ENCODE peak calls at places on chromosomes 6 and 20, in four cellular contexts. One of them, this sample, is unnamed.

GRCh38 chr6:42352856-42353564 is 98.7 kb downstream of the TRERF1 start:
- DNase-seq in T-helper 2 cell: no peak
- DNase-seq in mammary epithelial cell: peak; percentile 52
- DNase-seq in small intestine: no peak
- DNase-seq in this sample: no peak

GRCh38 chr6:48775157-48775556 is 664.2 kb upstream of the PTCHD4 start:
- DNase-seq in T-helper 2 cell: no peak
- DNase-seq in mammary epithelial cell: no peak
- DNase-seq in small intestine: no peak
- DNase-seq in this sample: no peak

GRCh38 chr6:93407186-93407585 is 12.2 kb downstream of the EPHA7 start:
- DNase-seq in T-helper 2 cell: no peak
- DNase-seq in mammary epithelial cell: no peak
- DNase-seq in small intestine: peak; percentile 6
- DNase-seq in this sample: no peak

GRCh38 chr6:2950713-2951112 is 20.7 kb downstream of the SERPINB6 start:
- DNase-seq in T-helper 2 cell: no peak
- DNase-seq in mammary epithelial cell: no peak
- DNase-seq in small intestine: no peak
- DNase-seq in this sample: no peak

GRCh38 chr6:99219788-99220187 is 129.7 kb downstream of the FAXC start:
- DNase-seq in T-helper 2 cell: no peak
- DNase-seq in mammary epithelial cell: no peak
- DNase-seq in small intestine: peak; percentile 3
- DNase-seq in this sample: no peak

GRCh38 chr6:41917528-41917927 is 3.4 kb downstream of the MED20 start:
- DNase-seq in T-helper 2 cell: no peak
- DNase-seq in mammary epithelial cell: peak; percentile 88
- DNase-seq in small intestine: no peak
- DNase-seq in this sample: no peak

GRCh38 chr6:90477366-90477765 is 109.5 kb downstream of the MAP3K7 start:
- DNase-seq in T-helper 2 cell: no peak
- DNase-seq in mammary epithelial cell: no peak
- DNase-seq in small intestine: no peak
- DNase-seq in this sample: no peak

GRCh38 chr6:25601797-25602679 is 50.0 kb upstream of the SCGN start:
- DNase-seq in T-helper 2 cell: no peak
- DNase-seq in mammary epithelial cell: peak; percentile 12
- DNase-seq in small intestine: peak; percentile 34
- DNase-seq in this sample: no peak

GRCh38 chr6:4906942-4907300 is 96.9 kb downstream of the RPP40 start:
- DNase-seq in T-helper 2 cell: no peak
- DNase-seq in mammary epithelial cell: no peak
- DNase-seq in small intestine: no peak
- DNase-seq in this sample: no peak

GRCh38 chr20:1305682-1306081 is 23.3 kb downstream of the SDCBP2 start:
- DNase-seq in T-helper 2 cell: no peak
- DNase-seq in mammary epithelial cell: no peak
- DNase-seq in small intestine: no peak
- DNase-seq in this sample: no peak

GRCh38 chr20:25038103-25038410 is 19.9 kb downstream of the ACSS1 start:
- DNase-seq in T-helper 2 cell: no peak
- DNase-seq in mammary epithelial cell: no peak
- DNase-seq in small intestine: peak; percentile 71
- DNase-seq in this sample: no peak

GRCh38 chr20:44435630-44436335 is 39.9 kb upstream of the TTPAL start:
- DNase-seq in T-helper 2 cell: no peak
- DNase-seq in mammary epithelial cell: no peak
- DNase-seq in small intestine: peak; percentile 91
- DNase-seq in this sample: peak; percentile 54

GRCh38 chr6:151196571-151196970 is 43.2 kb upstream of the AKAP12 start:
- DNase-seq in T-helper 2 cell: no peak
- DNase-seq in mammary epithelial cell: no peak
- DNase-seq in small intestine: no peak
- DNase-seq in this sample: peak; percentile 39

GRCh38 chr6:80610821-80611220 is 504.4 kb downstream of the BCKDHB start:
- DNase-seq in T-helper 2 cell: no peak
- DNase-seq in mammary epithelial cell: peak; percentile 69
- DNase-seq in small intestine: no peak
- DNase-seq in this sample: no peak